ENCODE peak calls at places on chromosomes 3 and 15, in six cellular contexts. One of them, this sample, is unnamed.

GRCh38 chr15:77807115-77807514 is 174.4 kb upstream of the LINGO1 start:
- DNase-seq in mesenteric fat pad: no peak
- DNase-seq in fibroblast of the conjunctiva: no peak
- DNase-seq in GM04503: no peak
- DNase-seq in activated T-cell treated with anti-CD3 and anti-CD28 coated beads for 1 hour: no peak
- DNase-seq in AG04450: no peak
- DNase-seq in this sample: no peak

GRCh38 chr3:100645913-100646312 is 36.5 kb downstream of the ADGRG7 start:
- DNase-seq in mesenteric fat pad: no peak
- DNase-seq in fibroblast of the conjunctiva: no peak
- DNase-seq in GM04503: no peak
- DNase-seq in activated T-cell treated with anti-CD3 and anti-CD28 coated beads for 1 hour: no peak
- DNase-seq in AG04450: no peak
- DNase-seq in this sample: no peak

GRCh38 chr3:125375950-125376679 is 990 bp upstream of the ZNF148 start:
- DNase-seq in mesenteric fat pad: no peak
- DNase-seq in fibroblast of the conjunctiva: no peak
- DNase-seq in GM04503: no peak
- DNase-seq in activated T-cell treated with anti-CD3 and anti-CD28 coated beads for 1 hour: no peak
- DNase-seq in AG04450: no peak
- DNase-seq in this sample: no peak

GRCh38 chr3:48222616-48223513 is at the start of gene CAMP:
- DNase-seq in mesenteric fat pad: peak
- DNase-seq in fibroblast of the conjunctiva: peak
- DNase-seq in GM04503: no peak
- DNase-seq in activated T-cell treated with anti-CD3 and anti-CD28 coated beads for 1 hour: no peak
- DNase-seq in AG04450: no peak
- DNase-seq in this sample: no peak

GRCh38 chr15:67025719-67026118 is 39.7 kb upstream of the SMAD3 start:
- DNase-seq in mesenteric fat pad: no peak
- DNase-seq in fibroblast of the conjunctiva: peak
- DNase-seq in GM04503: no peak
- DNase-seq in activated T-cell treated with anti-CD3 and anti-CD28 coated beads for 1 hour: no peak
- DNase-seq in AG04450: no peak
- DNase-seq in this sample: no peak

GRCh38 chr15:100230784-100231183 is 111.0 kb downstream of the ADAMTS17 start:
- DNase-seq in mesenteric fat pad: no peak
- DNase-seq in fibroblast of the conjunctiva: no peak
- DNase-seq in GM04503: no peak
- DNase-seq in activated T-cell treated with anti-CD3 and anti-CD28 coated beads for 1 hour: no peak
- DNase-seq in AG04450: no peak
- DNase-seq in this sample: no peak

GRCh38 chr15:81049835-81050234 is 49.1 kb downstream of the TLNRD1 start:
- DNase-seq in mesenteric fat pad: no peak
- DNase-seq in fibroblast of the conjunctiva: no peak
- DNase-seq in GM04503: no peak
- DNase-seq in activated T-cell treated with anti-CD3 and anti-CD28 coated beads for 1 hour: no peak
- DNase-seq in AG04450: no peak
- DNase-seq in this sample: no peak

GRCh38 chr3:45964139-45964538 is 20.9 kb downstream of the CXCR6 start:
- DNase-seq in mesenteric fat pad: no peak
- DNase-seq in fibroblast of the conjunctiva: no peak
- DNase-seq in GM04503: no peak
- DNase-seq in activated T-cell treated with anti-CD3 and anti-CD28 coated beads for 1 hour: no peak
- DNase-seq in AG04450: no peak
- DNase-seq in this sample: no peak

GRCh38 chr3:173586176-173586575 is 188.6 kb downstream of the NLGN1 start:
- DNase-seq in mesenteric fat pad: no peak
- DNase-seq in fibroblast of the conjunctiva: no peak
- DNase-seq in GM04503: no peak
- DNase-seq in activated T-cell treated with anti-CD3 and anti-CD28 coated beads for 1 hour: no peak
- DNase-seq in AG04450: no peak
- DNase-seq in this sample: no peak

GRCh38 chr3:4994823-4995499 is 15.7 kb downstream of the BHLHE40 start:
- DNase-seq in mesenteric fat pad: no peak
- DNase-seq in fibroblast of the conjunctiva: no peak
- DNase-seq in GM04503: peak
- DNase-seq in activated T-cell treated with anti-CD3 and anti-CD28 coated beads for 1 hour: no peak
- DNase-seq in AG04450: no peak
- DNase-seq in this sample: no peak

This sample was measured in T-helper 9 cell.